ENCODE peak calls at places on chromosomes 2 and 18, in four cellular contexts. C, K, G and V are unnamed samples.

GRCh38 chr2:226660524-226660923 is 139.1 kb downstream of the IRS1 start:
- DNase-seq in K (no peak), G (no peak), C (no peak), V (peak)

GRCh38 chr2:38666578-38666926 is 638 bp downstream of the GALM start:
- DNase-seq in G (peak), K (no peak), C (no peak), V (no peak)

GRCh38 chr2:151410485-151410833 is 757 bp downstream of the RIF1 start:
- DNase-seq in G (peak), K (peak), C (no peak), V (peak)

GRCh38 chr2:235793163-235793752 is 299.4 kb downstream of the AGAP1 start:
- DNase-seq in C (no peak), G (peak), K (peak), V (peak)

GRCh38 chr2:235575431-235575830 is 81.6 kb downstream of the AGAP1 start:
- DNase-seq in G (no peak), C (no peak), K (no peak), V (no peak)

GRCh38 chr2:156537147-156537546 is 101.0 kb downstream of the GPD2 start:
- DNase-seq in K (no peak), C (no peak), G (no peak), V (no peak)

GRCh38 chr2:118202707-118203303 is 114.5 kb downstream of the INSIG2 start:
- DNase-seq in C (no peak), G (peak), K (peak), V (no peak)

GRCh38 chr18:22467760-22468553 is 50.2 kb upstream of the CTAGE1 start:
- DNase-seq in K (no peak), G (no peak), C (peak), V (no peak)

GRCh38 chr18:54159916-54160315 is 64.6 kb downstream of the MBD2 start:
- DNase-seq in C (no peak), K (no peak), G (no peak), V (no peak)

GRCh38 chr2:208033701-208034502 is 8.6 kb upstream of the PLEKHM3 start:
- DNase-seq in G (peak), C (peak), K (peak), V (peak)

GRCh38 chr18:14936313-14936712 is 188.3 kb downstream of the ANKRD30B start:
- DNase-seq in G (no peak), C (no peak), K (no peak), V (no peak)

GRCh38 chr18:6718255-6718654 is 11.3 kb upstream of the ARHGAP28 start:
- DNase-seq in C (no peak), K (no peak), G (no peak), V (no peak)